ENCODE peak calls at places on chromosomes 16 and 17, in seven cellular contexts. S, X, W, I, N, J and O are unnamed samples.

GRCh38 chr17:83161298-83162034 is 82.1 kb downstream of the METRNL start:
- DNase-seq in S (no peak), X (peak), W (peak), I (no peak), N (no peak), J (peak), O (peak)

GRCh38 chr16:4990415-4990814 is 32.3 kb downstream of the SEC14L5 start:
- DNase-seq in S (no peak), X (no peak), W (peak), I (no peak), N (no peak), J (no peak), O (no peak)

GRCh38 chr17:57245786-57246185 is 10.5 kb upstream of the MSI2 start:
- DNase-seq in S (no peak), X (no peak), W (no peak), I (no peak), N (no peak), J (no peak), O (no peak)

GRCh38 chr16:70809392-70810060 is 8.6 kb upstream of the VAC14 start:
- DNase-seq in S (no peak), X (no peak), W (no peak), I (no peak), N (no peak), J (no peak), O (no peak)

GRCh38 chr16:72311426-72311825 is 139.5 kb upstream of the PMFBP1 start:
- DNase-seq in S (no peak), X (no peak), W (no peak), I (no peak), N (no peak), J (no peak), O (peak)

GRCh38 chr16:83972256-83973008 is 4.4 kb downstream of the NECAB2 start:
- DNase-seq in S (no peak), X (no peak), W (no peak), I (no peak), N (no peak), J (no peak), O (no peak)

GRCh38 chr17:35804658-35805192 is 4.6 kb upstream of the TAF15 start:
- DNase-seq in S (peak), X (peak), W (no peak), I (peak), N (peak), J (peak), O (peak)

GRCh38 chr16:88194397-88195020 is 188.2 kb upstream of the ZNF469 start:
- DNase-seq in S (no peak), X (peak), W (peak), I (no peak), N (peak), J (peak), O (no peak)

GRCh38 chr17:33205552-33205951 is 87.5 kb downstream of the ASIC2 start:
- DNase-seq in S (no peak), X (no peak), W (no peak), I (no peak), N (no peak), J (no peak), O (no peak)

GRCh38 chr16:73268311-73268997 is 220.5 kb upstream of the ZFHX3 start:
- DNase-seq in S (no peak), X (no peak), W (no peak), I (no peak), N (no peak), J (no peak), O (peak)

GRCh38 chr17:45302649-45303173 is 14.1 kb downstream of the MAP3K14 start:
- DNase-seq in S (peak), X (no peak), W (no peak), I (no peak), N (no peak), J (peak), O (no peak)